ENCODE peak calls at places on chromosomes 16 and 17, in four cellular contexts. G, R, J and O are unnamed samples.

GRCh38 chr17:4950075-4950756 is 703 bp upstream of the ENO3 start:
- DNase-seq in G (no peak), R (peak), J (no peak), O (peak)

GRCh38 chr16:4317471-4318170 is 1.8 kb downstream of the GLIS2 start:
- DNase-seq in G (no peak), R (peak), J (no peak), O (no peak)

GRCh38 chr16:27199235-27199586 is 4.1 kb upstream of the KDM8 start:
- DNase-seq in G (no peak), R (no peak), J (no peak), O (peak)

GRCh38 chr16:24670623-24671454 is 58.6 kb upstream of the TNRC6A start:
- DNase-seq in G (peak), R (peak), J (no peak), O (peak)

GRCh38 chr17:50689251-50689650 is 18.5 kb downstream of the ANKRD40 start:
- DNase-seq in G (no peak), R (no peak), J (no peak), O (no peak)

GRCh38 chr17:77217136-77217535 is 76.4 kb downstream of the SEC14L1 start:
- DNase-seq in G (no peak), R (no peak), J (no peak), O (no peak)

GRCh38 chr16:19520861-19521331 is 1.0 kb downstream of the GDE1 start:
- DNase-seq in G (peak), R (no peak), J (no peak), O (peak)

GRCh38 chr16:67407176-67407787 is 9.0 kb downstream of the ZDHHC1 start:
- DNase-seq in G (peak), R (no peak), J (no peak), O (no peak)

GRCh38 chr16:50154369-50154947 is 1.4 kb downstream of the TENT4B start:
- DNase-seq in G (peak), R (no peak), J (no peak), O (peak)

GRCh38 chr17:79212150-79213087 is 137.8 kb downstream of the ENGASE start:
- DNase-seq in G (no peak), R (no peak), J (no peak), O (no peak)

GRCh38 chr17:79808763-79809529 is 12.1 kb upstream of the CBX8 start:
- DNase-seq in G (peak), R (no peak), J (peak), O (peak)

GRCh38 chr17:31721291-31722025 is 137.6 kb downstream of the COPRS start:
- DNase-seq in G (no peak), R (no peak), J (no peak), O (no peak)

GRCh38 chr17:28255616-28256015 is 63.4 kb upstream of the TMEM97 start:
- DNase-seq in G (no peak), R (no peak), J (no peak), O (no peak)

GRCh38 chr17:65535777-65536572 is 25.5 kb downstream of the AXIN2 start:
- DNase-seq in G (no peak), R (no peak), J (no peak), O (no peak)

GRCh38 chr16:84931107-84931494 is 80.2 kb downstream of the ZDHHC7 start:
- DNase-seq in G (no peak), R (no peak), J (no peak), O (no peak)

GRCh38 chr17:49104511-49105074 is 28.0 kb upstream of the B4GALNT2 start:
- DNase-seq in G (no peak), R (no peak), J (no peak), O (no peak)

GRCh38 chr17:56497132-56497531 is 96.4 kb upstream of the NOG start:
- DNase-seq in G (no peak), R (no peak), J (no peak), O (no peak)

GRCh38 chr16:54110582-54110981 is 176.0 kb downstream of the IRX3 start:
- DNase-seq in G (no peak), R (no peak), J (no peak), O (no peak)

GRCh38 chr17:1390422-1391367 is 9.3 kb downstream of the YWHAE start:
- DNase-seq in G (peak), R (no peak), J (no peak), O (no peak)

GRCh38 chr16:12345349-12345748 is 368.8 kb downstream of the SNX29 start:
- DNase-seq in G (no peak), R (no peak), J (no peak), O (no peak)

GRCh38 chr17:47724705-47725104 is 8.3 kb upstream of the TBX21 start:
- DNase-seq in G (no peak), R (no peak), J (no peak), O (no peak)

GRCh38 chr17:41324180-41325075 is 8.9 kb upstream of the KRTAP17-1 start:
- DNase-seq in G (peak), R (no peak), J (peak), O (no peak)

GRCh38 chr17:49603720-49604119 is 28.0 kb downstream of the NXPH3 start:
- DNase-seq in G (no peak), R (no peak), J (no peak), O (no peak)

GRCh38 chr16:23392223-23392600 is 60.8 kb downstream of the COG7 start:
- DNase-seq in G (no peak), R (no peak), J (no peak), O (no peak)
- H3K4me3 ChIP-seq in G (no peak), R (no peak), J (no peak), O (no peak)

DNA sequence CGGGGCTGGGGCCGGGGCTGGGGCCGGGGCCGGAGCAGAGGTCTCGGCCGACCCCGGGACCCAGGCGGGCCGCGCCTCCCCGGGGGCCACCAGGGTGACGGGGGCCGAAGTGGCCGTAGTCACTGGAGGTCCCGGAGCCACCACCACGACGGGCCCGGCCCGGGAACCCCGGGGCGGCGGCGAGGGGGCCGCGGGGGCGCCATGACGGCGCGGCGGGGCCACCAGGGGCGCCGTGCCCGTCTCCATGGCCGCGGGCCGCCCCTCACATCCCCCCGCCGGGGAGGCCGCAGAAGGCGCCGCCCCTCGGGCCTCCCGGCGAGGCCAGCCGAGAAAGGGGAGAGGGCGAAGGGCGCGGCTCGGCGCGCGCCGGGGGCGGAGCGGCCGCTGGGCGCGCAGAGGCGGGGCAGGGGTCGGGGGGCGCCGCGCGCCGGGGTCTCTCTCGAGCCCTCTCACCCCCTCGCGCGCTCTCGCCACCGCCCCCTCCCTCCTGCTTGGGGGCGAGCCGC is 303 bp downstream of the TBC1D10B start:
- DNase-seq in G (no peak), R (no peak), J (no peak), O (no peak)
- H3K4me3 ChIP-seq in G (peak), R (peak), J (peak), O (peak)

GRCh38 chr16:23398987-23399805 is 53.8 kb downstream of the COG7 start:
- DNase-seq in G (no peak), R (no peak), J (peak), O (no peak)
- H3K4me3 ChIP-seq in G (no peak), R (no peak), J (no peak), O (no peak)

GRCh38 chr17:18037482-18037881 is 1.5 kb downstream of the ATPAF2 start:
- DNase-seq in G (no peak), R (no peak), J (no peak), O (no peak)
- H3K4me3 ChIP-seq in G (no peak), R (no peak), J (no peak), O (peak)

DNA sequence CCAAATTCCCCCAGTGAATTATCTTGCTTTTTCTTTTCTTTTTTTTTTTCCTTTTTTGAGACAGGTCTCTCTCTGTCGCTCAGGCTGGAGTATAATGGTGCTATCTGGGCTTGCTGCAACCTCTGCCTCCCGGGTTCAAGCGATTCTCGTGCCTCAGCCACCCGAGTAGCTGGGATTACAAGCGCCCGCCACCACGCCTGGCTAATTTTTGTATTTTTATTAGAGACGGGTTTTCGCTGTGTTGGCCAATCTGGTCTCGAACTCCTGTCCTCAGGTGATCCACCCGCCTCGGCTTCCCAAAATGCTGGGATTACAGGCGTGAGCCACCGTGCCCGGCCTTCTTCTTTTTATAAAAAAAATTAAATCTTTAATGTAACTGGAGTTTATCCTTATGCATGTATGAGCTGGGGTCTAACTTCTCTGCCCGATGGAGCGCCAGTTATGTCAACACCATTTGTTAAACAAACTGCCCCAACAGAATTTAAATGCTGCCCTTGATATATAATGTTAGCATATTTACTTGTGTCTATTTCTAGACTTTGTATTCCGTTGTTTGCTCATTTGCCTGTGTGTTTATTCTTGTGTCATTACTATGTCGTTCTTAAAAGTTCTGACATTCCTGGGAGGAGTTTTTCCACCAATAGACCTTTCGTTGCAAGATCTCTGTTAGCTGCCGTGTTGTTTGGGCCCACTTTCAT is 535 bp upstream of the AURKB start:
- DNase-seq in G (no peak), R (no peak), J (no peak), O (no peak)
- H3K4me3 ChIP-seq in G (peak), R (peak), J (peak), O (peak)

GRCh38 chr16:89695875-89696597 is 5.5 kb downstream of the SPATA2L start:
- DNase-seq in G (no peak), R (no peak), J (no peak), O (no peak)

GRCh38 chr16:89696598-89697128 is 4.8 kb downstream of the SPATA2L start:
- DNase-seq in G (no peak), R (no peak), J (no peak), O (peak)

GRCh38 chr16:89697161-89697615 is 4.3 kb downstream of the SPATA2L start:
- DNase-seq in G (no peak), R (no peak), J (no peak), O (no peak)

GRCh38 chr16:89693931-89694783 is 7.3 kb downstream of the SPATA2L start:
- DNase-seq in G (no peak), R (no peak), J (no peak), O (no peak)

DNA sequence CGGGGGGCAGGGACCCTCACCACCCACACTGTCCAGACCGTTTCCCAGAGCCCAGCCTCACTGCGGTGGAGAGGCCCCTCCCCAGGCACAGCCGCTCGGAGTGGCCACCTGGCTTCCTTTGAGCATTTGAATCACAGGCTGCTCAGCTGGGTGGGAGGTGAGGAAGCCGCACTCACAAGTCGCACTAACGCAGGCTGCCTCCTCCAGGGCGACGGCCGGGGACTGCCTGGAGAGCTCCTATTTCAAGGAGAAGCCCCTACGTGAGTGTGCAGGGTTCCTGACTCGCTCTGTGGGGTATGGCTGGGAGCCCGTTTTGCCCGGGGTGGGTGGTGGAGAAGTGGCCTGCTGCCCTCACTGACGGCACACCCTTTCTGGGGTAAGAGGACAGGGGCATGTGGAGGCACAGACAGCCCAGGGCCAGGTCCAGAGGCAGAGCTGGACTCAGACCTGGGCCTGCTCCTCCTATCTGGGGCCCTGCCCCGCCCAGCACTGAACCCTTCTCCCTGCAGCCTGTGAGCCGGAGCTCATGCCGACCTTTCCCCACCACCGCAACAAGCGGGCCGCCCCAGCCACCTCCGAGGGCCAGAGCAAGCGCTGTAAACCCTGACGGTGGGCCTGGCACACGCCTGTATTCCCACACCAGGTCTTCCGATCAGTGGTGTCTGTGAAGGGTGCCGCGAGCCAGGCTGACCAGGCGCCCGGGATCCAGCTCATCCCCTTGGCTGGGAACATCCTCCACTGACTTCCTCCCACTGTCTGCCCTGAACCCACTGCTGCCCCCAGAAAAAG is 6.2 kb downstream of the SPATA2L start:
- DNase-seq in G (no peak), R (no peak), J (no peak), O (no peak)
- H3K4me3 ChIP-seq in G (no peak), R (no peak), J (no peak), O (no peak)

GRCh38 chr16:79181419-79181818 is 419.1 kb downstream of the MAF start:
- DNase-seq in G (no peak), R (no peak), J (no peak), O (no peak)
- H3K4me3 ChIP-seq in G (no peak), R (no peak), J (no peak), O (no peak)

GRCh38 chr17:6996256-6997111 is 635 bp downstream of the ALOX12 start:
- DNase-seq in G (no peak), R (no peak), J (no peak), O (no peak)
- H3K4me3 ChIP-seq in G (peak), R (no peak), J (peak), O (no peak)

GRCh38 chr17:74920679-74921044 is 2.4 kb downstream of the USH1G start:
- DNase-seq in G (no peak), R (no peak), J (no peak), O (no peak)

GRCh38 chr17:74921045-74921681 is 1.9 kb downstream of the USH1G start:
- DNase-seq in G (peak), R (peak), J (no peak), O (no peak)

GRCh38 chr17:74922694-74923537 is at the start of gene USH1G:
- DNase-seq in G (peak), R (peak), J (no peak), O (no peak)

GRCh38 chr17:74921769-74922168 is 1.3 kb downstream of the USH1G start:
- DNase-seq in G (no peak), R (no peak), J (no peak), O (no peak)

DNA sequence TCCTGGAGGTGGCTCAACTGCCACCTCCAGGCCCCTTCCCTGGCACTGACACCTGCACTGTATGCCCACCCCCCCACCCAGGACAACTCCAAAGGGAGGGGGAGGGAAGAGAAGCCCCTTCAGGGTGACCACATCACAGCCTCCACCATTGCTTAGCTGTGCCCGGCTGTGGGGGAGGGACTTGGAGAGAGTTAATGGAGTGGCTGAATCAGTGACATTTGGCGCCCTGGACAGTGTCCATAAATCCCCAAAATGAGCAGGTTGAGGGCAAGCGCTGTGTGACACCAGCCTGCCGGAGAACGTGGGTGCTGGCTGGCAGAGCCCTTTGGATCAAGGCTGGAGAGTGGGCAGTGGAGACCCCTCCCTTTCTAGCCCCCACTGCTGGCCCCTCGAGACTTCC is 883 bp downstream of the USH1G start:
- DNase-seq in G (no peak), R (no peak), J (no peak), O (no peak)
- H3K4me3 ChIP-seq in G (peak), R (no peak), J (no peak), O (no peak)

DNA sequence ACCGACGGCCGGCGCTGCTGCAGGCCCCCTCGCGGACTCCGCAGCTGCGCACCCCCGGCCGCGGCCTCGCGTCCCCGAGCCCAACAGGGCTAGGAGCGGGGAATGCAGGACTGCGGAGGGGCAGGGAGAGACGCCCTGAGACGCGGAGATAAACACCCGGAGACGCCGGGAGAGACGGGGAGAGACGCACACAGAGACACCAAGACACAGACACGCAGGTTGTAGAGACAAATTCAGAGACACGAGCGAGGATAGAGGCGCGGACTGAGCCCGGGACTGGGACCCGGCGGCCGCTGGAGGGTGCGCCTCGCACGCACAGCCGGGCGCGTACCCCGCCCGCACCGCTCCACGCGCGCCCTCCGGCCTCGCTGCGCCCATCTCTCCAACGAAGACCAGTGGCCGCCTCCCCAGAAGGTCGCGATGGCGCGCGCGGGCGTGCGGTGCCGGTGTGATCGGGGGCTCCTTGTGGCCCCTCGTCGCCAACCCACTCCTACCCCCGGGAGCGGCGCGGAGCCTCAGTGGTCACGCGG is 902 bp downstream of the STAC2 start:
- DNase-seq in G (no peak), R (no peak), J (no peak), O (no peak)
- H3K4me3 ChIP-seq in G (no peak), R (peak), J (peak), O (no peak)